ENCODE peak calls at places on chromosome 7, in seven cellular contexts. H, U, R, J, M, S and G are unnamed samples.
A peak's percentile ranks its signal among the peaks of the same experiment; 100 is the strongest.

GRCh38 chr7:68706291-68706690 is 892.0 kb upstream of the AUTS2 start:
- DNase-seq in R (no peak), S (no peak), J (no peak), M (no peak), H (peak; percentile 94), U (no peak), G (no peak)

GRCh38 chr7:36607206-36607515 is 117.1 kb downstream of the AOAH start:
- DNase-seq in H (no peak), S (no peak), M (no peak), U (no peak), J (no peak), R (no peak), G (no peak)

GRCh38 chr7:166370-167060 is 25.9 kb upstream of the FAM20C start:
- DNase-seq in S (no peak), H (no peak), M (peak; percentile 0), R (no peak), J (no peak), U (no peak), G (no peak)

GRCh38 chr7:11551470-11551869 is 280.5 kb downstream of the THSD7A start:
- DNase-seq in M (no peak), H (no peak), R (no peak), J (no peak), U (no peak), S (no peak), G (no peak)

GRCh38 chr7:66250711-66251110 is 45.6 kb downstream of the TPST1 start:
- DNase-seq in U (no peak), M (no peak), J (no peak), R (no peak), S (no peak), H (peak; percentile 86), G (no peak)

GRCh38 chr7:112173214-112173905 is 32.8 kb downstream of the DOCK4 start:
- DNase-seq in R (no peak), M (no peak), S (no peak), H (no peak), J (no peak), U (no peak), G (no peak)

GRCh38 chr7:155759740-155760430 is 52.4 kb downstream of the SHH start:
- DNase-seq in J (no peak), S (no peak), R (no peak), U (no peak), M (no peak), H (no peak), G (no peak)

GRCh38 chr7:87435546-87435945 is 39.9 kb downstream of the ABCB4 start:
- DNase-seq in S (no peak), U (no peak), H (no peak), R (no peak), J (no peak), M (no peak), G (no peak)

GRCh38 chr7:106765727-106766355 is 99.2 kb upstream of the PIK3CG start:
- DNase-seq in S (no peak), H (no peak), U (no peak), R (no peak), M (no peak), J (no peak), G (no peak)

GRCh38 chr7:151720297-151720696 is 156.6 kb downstream of the PRKAG2 start:
- DNase-seq in S (no peak), R (no peak), J (no peak), H (no peak), M (no peak), U (no peak), G (no peak)

GRCh38 chr7:38178004-38178694 is at the start of gene STARD3NL:
- DNase-seq in M (peak; percentile 100), R (peak; percentile 79), J (peak; percentile 93), S (peak; percentile 99), H (peak; percentile 100), U (peak; percentile 92), G (peak; percentile 100)

GRCh38 chr7:100085515-100085914 is 3.3 kb upstream of the COPS6 start:
- DNase-seq in M (no peak), J (no peak), S (no peak), R (no peak), U (no peak), H (no peak), G (no peak)

GRCh38 chr7:108138911-108139310 is 8.8 kb upstream of the LAMB4 start:
- DNase-seq in S (no peak), U (no peak), R (no peak), H (no peak), J (no peak), M (no peak), G (no peak)

GRCh38 chr7:107208046-107208458 is 39.2 kb downstream of the HBP1 start:
- DNase-seq in M (no peak), R (no peak), U (no peak), J (no peak), S (no peak), H (no peak), G (no peak)

GRCh38 chr7:36281945-36282727 is 107.5 kb upstream of the ANLN start:
- DNase-seq in S (no peak), J (no peak), R (no peak), M (no peak), U (no peak), H (no peak), G (no peak)

GRCh38 chr7:106652909-106653308 is 8.0 kb downstream of the CCDC71L start:
- DNase-seq in R (no peak), H (no peak), M (no peak), U (no peak), J (no peak), S (no peak), G (no peak)